ENCODE peak calls at places on chromosomes 13 and 19, in seven cellular contexts. H, M, J, N, C, F and L are unnamed samples.

GRCh38 chr19:41263042-41263849 is 926 bp upstream of the HNRNPUL1 start:
- DNase-seq in H (peak), M (peak), J (peak), N (peak), C (peak), F (peak), L (peak)

GRCh38 chr13:40379794-40380608 is 286.4 kb downstream of the FOXO1 start:
- DNase-seq in H (no peak), M (no peak), J (no peak), N (no peak), C (no peak), F (no peak), L (no peak)

GRCh38 chr19:46416077-46416709 is 2.8 kb upstream of the CCDC8 start:
- DNase-seq in H (no peak), M (no peak), J (peak), N (peak), C (peak), F (peak), L (no peak)

GRCh38 chr19:43639507-43640423 is at the start of gene CADM4:
- DNase-seq in H (no peak), M (peak), J (no peak), N (no peak), C (peak), F (no peak), L (peak)

GRCh38 chr19:10389863-10390262 is 9.5 kb upstream of the TYK2 start:
- DNase-seq in H (no peak), M (no peak), J (no peak), N (no peak), C (no peak), F (no peak), L (no peak)

GRCh38 chr19:1263198-1263597 is 5.9 kb upstream of the CIRBP start:
- DNase-seq in H (no peak), M (no peak), J (no peak), N (no peak), C (no peak), F (no peak), L (no peak)

GRCh38 chr13:111158136-111158805 is 43.2 kb downstream of the ARHGEF7 start:
- DNase-seq in H (no peak), M (no peak), J (no peak), N (no peak), C (no peak), F (peak), L (no peak)

GRCh38 chr19:48379058-48379457 is 12.3 kb downstream of the KDELR1 start:
- DNase-seq in H (no peak), M (no peak), J (no peak), N (no peak), C (no peak), F (no peak), L (no peak)

GRCh38 chr13:44680746-44681355 is 104.7 kb upstream of the TSC22D1 start:
- DNase-seq in H (no peak), M (no peak), J (no peak), N (no peak), C (no peak), F (peak), L (no peak)

GRCh38 chr13:21171420-21171819 is 4.9 kb downstream of the SKA3 start:
- DNase-seq in H (no peak), M (no peak), J (no peak), N (no peak), C (no peak), F (no peak), L (no peak)

GRCh38 chr13:21181671-21182070 is 5.2 kb downstream of the MRPL57 start:
- DNase-seq in H (no peak), M (no peak), J (no peak), N (no peak), C (no peak), F (no peak), L (no peak)

GRCh38 chr13:21176982-21177284 is 475 bp downstream of the MRPL57 start:
- DNase-seq in H (no peak), M (no peak), J (no peak), N (no peak), C (no peak), F (no peak), L (no peak)

GRCh38 chr13:21175656-21176194 is 627 bp downstream of the SKA3 start:
- DNase-seq in H (no peak), M (no peak), J (no peak), N (peak), C (no peak), F (peak), L (no peak)

GRCh38 chr13:21176195-21176981 is at the start of the genes MRPL57 and SKA3:
- DNase-seq in H (peak), M (peak), J (peak), N (peak), C (peak), F (peak), L (peak)
- TF ChIP-seq CTCF in H (peak), M (no peak), J (peak), N (peak), C (no peak), F (peak), L (no peak)

GRCh38 chr13:72792640-72793039 is 10.7 kb downstream of the PIBF1 start:
- DNase-seq in H (no peak), M (no peak), J (no peak), N (no peak), C (no peak), F (no peak), L (no peak)
- TF ChIP-seq CTCF in H (no peak), M (no peak), J (no peak), N (no peak), C (no peak), F (no peak), L (no peak)

DNA sequence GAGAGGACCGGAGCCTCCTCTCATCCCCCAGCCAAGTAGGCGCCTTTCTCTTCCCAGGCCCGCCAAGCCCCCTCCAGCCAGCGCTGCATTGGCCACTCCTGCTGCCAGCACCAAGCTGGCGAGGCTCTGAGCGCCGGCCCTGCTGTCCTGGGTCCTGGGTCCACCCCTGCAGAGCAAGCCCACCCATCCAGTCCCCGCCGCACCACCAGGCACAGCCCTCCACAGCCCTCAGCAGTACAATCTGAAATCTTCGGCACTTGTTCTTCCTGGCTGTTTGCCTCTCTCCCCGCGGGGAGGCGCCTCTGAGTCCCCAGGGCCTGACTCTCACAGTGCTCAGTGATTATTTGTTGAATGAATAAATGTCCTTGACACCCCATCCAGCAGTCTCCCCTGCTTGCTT is 236.4 kb upstream of the SGCG start:
- DNase-seq in H (no peak), M (no peak), J (no peak), N (no peak), C (no peak), F (no peak), L (no peak)
- TF ChIP-seq CTCF in H (no peak), M (no peak), J (no peak), N (peak), C (no peak), F (no peak), L (no peak)

DNA sequence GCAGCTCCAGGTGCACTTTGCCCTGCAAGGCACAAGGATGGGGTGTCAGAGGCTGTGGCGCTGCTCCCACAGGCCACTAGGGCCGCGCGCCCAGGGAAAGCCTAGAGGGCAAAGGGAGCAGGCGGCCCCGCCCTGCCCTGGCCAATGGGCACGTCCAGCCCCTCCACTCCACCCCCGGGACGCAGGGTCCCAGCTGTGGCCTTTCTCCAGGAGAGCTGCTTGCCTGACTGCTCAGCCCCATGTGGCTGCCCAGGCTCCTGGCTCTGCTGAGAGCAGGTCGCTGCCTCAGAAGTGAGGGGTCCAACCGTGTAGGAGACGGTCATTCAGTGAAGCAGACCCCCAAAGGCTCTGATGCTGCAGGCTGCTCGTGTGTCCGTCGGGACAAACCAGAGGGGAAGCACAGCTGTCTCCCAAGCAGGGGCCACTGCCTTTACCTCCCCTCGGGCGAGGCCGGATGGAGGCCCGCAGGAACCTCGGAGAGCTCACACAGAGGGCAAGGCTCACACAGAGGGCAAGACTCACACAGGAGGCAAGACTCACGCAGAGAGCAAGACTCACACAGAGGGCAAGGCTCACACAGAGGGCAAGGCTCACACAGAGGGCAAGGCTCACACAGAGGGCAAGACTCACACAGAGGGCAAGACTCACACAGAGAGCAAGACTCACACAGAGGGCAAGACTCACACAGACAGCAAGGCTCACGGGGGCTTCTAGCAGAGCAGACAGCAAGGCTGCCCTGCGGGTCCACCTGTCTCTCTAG is 56.2 kb upstream of the C13orf46 start:
- DNase-seq in H (no peak), M (no peak), J (no peak), N (no peak), C (no peak), F (no peak), L (no peak)
- TF ChIP-seq CTCF in H (no peak), M (no peak), J (no peak), N (peak), C (no peak), F (no peak), L (no peak)

DNA sequence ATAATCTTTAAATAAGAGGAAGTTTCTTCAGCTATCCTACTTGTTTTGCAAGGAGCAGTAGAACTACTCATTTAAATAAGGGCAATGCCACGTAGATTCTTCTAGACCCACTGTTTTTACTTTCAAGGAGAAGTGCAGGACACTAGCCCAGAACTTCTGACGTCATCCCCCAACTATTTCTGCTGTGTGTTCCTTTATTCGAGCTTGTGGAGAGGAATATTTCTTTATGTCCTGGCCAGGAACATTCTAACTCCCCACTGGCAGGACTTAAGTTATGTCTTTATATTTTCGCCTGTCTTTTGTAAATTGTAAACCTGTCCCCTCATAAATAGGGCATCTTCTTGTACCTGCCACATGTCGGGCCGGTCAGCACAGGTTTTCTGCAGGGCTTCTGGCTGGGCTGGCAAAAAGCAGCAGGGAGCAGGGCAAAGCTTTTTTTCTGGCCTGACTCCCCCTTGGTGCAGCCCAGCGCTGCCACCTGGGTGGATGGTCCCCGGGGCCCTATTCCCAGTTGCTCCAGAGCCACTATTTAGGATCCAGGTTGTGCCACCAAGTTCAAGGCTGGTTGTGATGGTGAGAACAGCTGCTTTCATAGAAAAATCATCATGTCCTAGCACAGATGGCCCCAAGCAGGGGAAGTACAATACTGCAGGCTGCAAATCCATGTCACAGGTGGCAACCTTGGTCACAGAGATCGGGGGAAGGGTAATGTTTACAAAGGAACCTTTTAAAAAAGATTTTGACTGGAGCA is 1.8 kb downstream of the MBNL2 start:
- DNase-seq in H (peak), M (no peak), J (no peak), N (peak), C (no peak), F (peak), L (no peak)
- TF ChIP-seq CTCF in H (no peak), M (no peak), J (no peak), N (no peak), C (no peak), F (no peak), L (no peak)

GRCh38 chr19:8457802-8458201 is 13.0 kb downstream of the HNRNPM start:
- DNase-seq in H (no peak), M (no peak), J (no peak), N (no peak), C (no peak), F (no peak), L (no peak)

GRCh38 chr19:8457209-8457608 is 12.4 kb downstream of the HNRNPM start:
- DNase-seq in H (no peak), M (no peak), J (no peak), N (no peak), C (no peak), F (no peak), L (no peak)

GRCh38 chr19:8454218-8454617 is 9.4 kb downstream of the HNRNPM start:
- DNase-seq in H (no peak), M (no peak), J (no peak), N (no peak), C (no peak), F (no peak), L (no peak)

GRCh38 chr19:8455018-8455417 is 10.2 kb downstream of the HNRNPM start:
- DNase-seq in H (no peak), M (no peak), J (no peak), N (no peak), C (no peak), F (no peak), L (no peak)

DNA sequence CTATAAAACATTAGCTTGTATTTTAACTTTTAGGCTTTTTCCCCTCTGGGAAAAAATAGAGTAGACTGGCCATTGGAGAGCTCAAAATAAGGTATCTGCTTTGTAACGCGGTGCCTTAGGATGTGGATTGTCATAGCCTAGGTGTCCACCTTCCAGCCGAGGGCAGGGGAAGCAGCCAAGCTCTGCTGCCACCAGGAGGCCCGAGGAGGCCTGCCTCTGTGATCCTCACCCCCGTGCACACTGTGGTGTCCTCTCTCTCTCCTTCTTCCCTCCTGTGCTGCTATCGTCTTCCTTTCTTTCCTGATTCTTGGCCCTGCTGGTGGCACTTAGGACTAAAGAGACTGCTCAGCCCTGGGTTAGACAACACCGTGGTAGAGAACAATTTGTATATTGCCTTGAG is 11.3 kb downstream of the HNRNPM start:
- DNase-seq in H (no peak), M (no peak), J (no peak), N (no peak), C (no peak), F (no peak), L (no peak)
- TF ChIP-seq CTCF in H (peak), M (no peak), J (peak), N (peak), C (no peak), F (peak), L (no peak)